ENCODE peak calls at places on chromosomes 3 and 15, in eight cellular contexts. D is NCI-H524, L is D341Med, R is ovary, H is MCF 10A, N is DMS153, V is LoVo, U is LHCN-M2. T is an unnamed sample.
A peak's percentile ranks its signal among the peaks of the same experiment; 100 is the strongest.

GRCh38 chr3:152300029-152300764 is 31.5 kb downstream of the MBNL1 start:
- DNase-seq in D (peak; percentile 71), L (no peak), R (no peak), H (no peak), N (no peak), V (no peak), U (no peak), T (no peak)

GRCh38 chr3:142046320-142047020 is 102.9 kb downstream of the TFDP2 start:
- DNase-seq in D (no peak), L (no peak), R (no peak), H (no peak), N (no peak), V (no peak), U (no peak), T (no peak)

GRCh38 chr3:110420158-110420641 is 651.4 kb upstream of the NECTIN3 start:
- DNase-seq in D (no peak), L (no peak), R (no peak), H (peak; percentile 69), N (no peak), V (peak; percentile 8), U (peak; percentile 90), T (peak; percentile 69)

GRCh38 chr3:178558637-178559036 is 22.4 kb downstream of the KCNMB2 start:
- DNase-seq in D (no peak), L (no peak), R (no peak), H (no peak), N (peak; percentile 53), V (no peak), U (no peak), T (peak; percentile 67)

GRCh38 chr15:31325432-31325975 is 1.1 kb upstream of the KLF13 start:
- DNase-seq in D (peak; percentile 80), L (peak; percentile 81), R (peak; percentile 90), H (no peak), N (no peak), V (peak; percentile 28), U (no peak), T (no peak)

GRCh38 chr3:53160660-53161344 is at the start of gene PRKCD:
- DNase-seq in D (peak; percentile 53), L (peak; percentile 94), R (peak; percentile 89), H (peak; percentile 90), N (no peak), V (peak; percentile 87), U (peak; percentile 85), T (no peak)

GRCh38 chr15:51775967-51776816 is 24.8 kb downstream of the TMOD2 start:
- DNase-seq in D (peak; percentile 80), L (peak; percentile 76), R (peak; percentile 33), H (peak; percentile 71), N (peak; percentile 11), V (peak; percentile 44), U (peak; percentile 38), T (no peak)

GRCh38 chr3:98796334-98796733 is 33.2 kb downstream of the ST3GAL6 start:
- DNase-seq in D (no peak), L (no peak), R (no peak), H (no peak), N (no peak), V (no peak), U (no peak), T (no peak)

GRCh38 chr3:124632566-124633140 is 97.6 kb upstream of the UMPS start:
- DNase-seq in D (no peak), L (no peak), R (no peak), H (no peak), N (no peak), V (no peak), U (no peak), T (no peak)

GRCh38 chr3:120180731-120181412 is 86.6 kb upstream of the GSK3B start:
- DNase-seq in D (no peak), L (no peak), R (no peak), H (no peak), N (no peak), V (no peak), U (no peak), T (no peak)

GRCh38 chr3:50154840-50155490 is at the start of gene SEMA3F:
- DNase-seq in D (peak; percentile 62), L (peak; percentile 96), R (peak; percentile 49), H (peak; percentile 78), N (no peak), V (peak; percentile 72), U (peak; percentile 36), T (no peak)

GRCh38 chr3:160698806-160699205 is 21.8 kb downstream of the ARL14 start:
- DNase-seq in D (no peak), L (no peak), R (no peak), H (no peak), N (no peak), V (no peak), U (no peak), T (no peak)

GRCh38 chr15:66033143-66033542 is 163.9 kb downstream of the RAB11A start:
- DNase-seq in D (no peak), L (no peak), R (no peak), H (no peak), N (no peak), V (no peak), U (no peak), T (no peak)

GRCh38 chr3:65402597-65402996 is 636.1 kb downstream of the MAGI1 start:
- DNase-seq in D (no peak), L (no peak), R (no peak), H (peak; percentile 92), N (no peak), V (peak; percentile 1), U (peak; percentile 97), T (peak; percentile 81)

T was measured in epithelial cell of proximal tubule.